ENCODE peak calls at places on chromosomes 3 and 15, in ten cellular contexts. T is left lung, G is MM.1S, E is astrocyte of the spinal cord, D is lower leg skin, B is cardiac fibroblast, I is fibroblast of villous mesenchyme, Y is astrocyte, V is left ventricle myocardium inferior, W is HFF-Myc. Q is an unnamed sample.

GRCh38 chr3:174844746-174845145 is 14.4 kb upstream of the NAALADL2 start:
- DNase-seq in V (no peak), D (no peak), Y (no peak), B (no peak), I (no peak), T (no peak), W (no peak), E (no peak), G (no peak), Q (no peak)

GRCh38 chr15:31365655-31366127 is 39.1 kb downstream of the KLF13 start:
- DNase-seq in D (peak; percentile 96), I (peak; percentile 97), B (peak; percentile 93), W (peak; percentile 35), G (no peak), Y (peak; percentile 38), T (peak; percentile 96), V (peak; percentile 97), E (peak; percentile 75), Q (peak; percentile 95)

GRCh38 chr3:16790432-16791379 is 94.0 kb upstream of the PLCL2 start:
- DNase-seq in V (no peak), Y (no peak), I (no peak), E (no peak), B (no peak), T (no peak), W (no peak), D (no peak), G (no peak), Q (no peak)

GRCh38 chr3:111285691-111286090 is 214.1 kb downstream of the NECTIN3 start:
- DNase-seq in B (no peak), I (no peak), W (no peak), V (no peak), Y (no peak), D (no peak), G (no peak), T (no peak), E (no peak), Q (no peak)

GRCh38 chr3:156665296-156665695 is 9.1 kb upstream of the TIPARP start:
- DNase-seq in B (peak; percentile 83), Y (peak; percentile 38), E (no peak), T (no peak), I (peak; percentile 92), D (no peak), G (no peak), W (no peak), V (no peak), Q (peak; percentile 86)

GRCh38 chr3:192122832-192123594 is 604.3 kb downstream of the FGF12 start:
- DNase-seq in E (peak; percentile 6), I (no peak), Y (peak; percentile 1), W (no peak), V (no peak), D (no peak), G (no peak), B (peak; percentile 4), T (no peak), Q (no peak)

GRCh38 chr15:69957175-69957574 is 140.5 kb downstream of the TLE3 start:
- DNase-seq in V (no peak), G (no peak), D (no peak), W (no peak), E (no peak), Y (no peak), B (no peak), I (peak; percentile 3), T (no peak), Q (peak; percentile 11)

GRCh38 chr3:67522081-67522480 is 132.3 kb downstream of the SUCLG2 start:
- DNase-seq in G (no peak), E (no peak), D (no peak), V (no peak), B (no peak), W (no peak), T (no peak), Y (no peak), I (no peak), Q (no peak)

GRCh38 chr3:52021869-52022268 is 26.2 kb upstream of the RPL29 start:
- DNase-seq in V (peak; percentile 81), Y (no peak), W (no peak), B (no peak), G (no peak), E (no peak), I (no peak), D (no peak), T (peak; percentile 58), Q (no peak)

GRCh38 chr15:52805351-52806283 is 15.5 kb upstream of the ONECUT1 start:
- DNase-seq in G (no peak), D (no peak), W (no peak), T (no peak), Y (no peak), E (no peak), B (no peak), V (no peak), I (no peak), Q (no peak)

GRCh38 chr3:16254933-16255725 is 9.6 kb downstream of the DPH3 start:
- DNase-seq in I (no peak), B (no peak), W (no peak), T (no peak), G (no peak), D (no peak), Y (no peak), E (no peak), V (no peak), Q (no peak)

GRCh38 chr3:27712136-27713065 is 9.7 kb downstream of the EOMES start:
- DNase-seq in Y (peak; percentile 50), D (peak; percentile 68), I (peak; percentile 77), V (peak; percentile 67), T (peak; percentile 91), B (peak; percentile 88), E (peak; percentile 78), W (peak; percentile 30), G (peak; percentile 78), Q (peak; percentile 90)

GRCh38 chr3:72118593-72118992 is 333.6 kb upstream of the PROK2 start:
- DNase-seq in V (no peak), I (no peak), D (no peak), W (no peak), B (no peak), G (no peak), T (no peak), Y (no peak), E (no peak), Q (no peak)

GRCh38 chr15:29093065-29093435 is 176.6 kb downstream of the NSMCE3 start:
- DNase-seq in B (no peak), T (peak; percentile 61), Y (no peak), D (no peak), W (no peak), I (no peak), G (no peak), E (no peak), V (no peak), Q (no peak)

GRCh38 chr3:98574157-98574556 is 19.3 kb downstream of the CPOX start:
- DNase-seq in B (no peak), D (no peak), G (no peak), W (no peak), T (no peak), Y (no peak), V (no peak), I (no peak), E (no peak), Q (no peak)

DNA sequence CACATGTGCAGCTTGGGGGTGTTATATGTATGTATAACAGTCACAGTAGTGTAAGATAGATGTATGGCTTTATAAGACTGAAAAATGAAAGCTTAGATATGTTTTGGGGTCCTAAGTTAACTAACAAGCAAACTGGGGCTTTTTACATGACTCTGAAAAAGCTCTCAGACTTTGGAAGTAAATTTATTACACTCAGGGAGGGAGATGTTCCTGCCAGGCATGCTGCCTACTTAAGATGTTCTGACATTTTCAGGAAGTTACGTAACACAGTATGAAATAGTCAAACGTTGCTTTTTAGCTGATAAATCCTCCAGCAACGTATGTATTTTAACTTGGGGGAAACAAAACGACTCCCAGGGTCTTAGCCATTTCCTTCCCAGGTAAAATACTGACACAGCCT is 1.7 kb upstream of the IFT57 start:
- DNase-seq in E (no peak), B (peak; percentile 65), T (no peak), D (no peak), Y (no peak), G (no peak), W (no peak), V (no peak), I (peak; percentile 67), Q (peak; percentile 67)
- H3K4me3 ChIP-seq in E (no peak overlapping the region), B (no peak overlapping the region), T (no peak overlapping the region), D (no peak overlapping the region), Y (no peak overlapping the region), G (no peak overlapping the region), W (no peak overlapping the region), V (no peak overlapping the region), I (no peak overlapping the region), Q (no peak overlapping the region)

DNA sequence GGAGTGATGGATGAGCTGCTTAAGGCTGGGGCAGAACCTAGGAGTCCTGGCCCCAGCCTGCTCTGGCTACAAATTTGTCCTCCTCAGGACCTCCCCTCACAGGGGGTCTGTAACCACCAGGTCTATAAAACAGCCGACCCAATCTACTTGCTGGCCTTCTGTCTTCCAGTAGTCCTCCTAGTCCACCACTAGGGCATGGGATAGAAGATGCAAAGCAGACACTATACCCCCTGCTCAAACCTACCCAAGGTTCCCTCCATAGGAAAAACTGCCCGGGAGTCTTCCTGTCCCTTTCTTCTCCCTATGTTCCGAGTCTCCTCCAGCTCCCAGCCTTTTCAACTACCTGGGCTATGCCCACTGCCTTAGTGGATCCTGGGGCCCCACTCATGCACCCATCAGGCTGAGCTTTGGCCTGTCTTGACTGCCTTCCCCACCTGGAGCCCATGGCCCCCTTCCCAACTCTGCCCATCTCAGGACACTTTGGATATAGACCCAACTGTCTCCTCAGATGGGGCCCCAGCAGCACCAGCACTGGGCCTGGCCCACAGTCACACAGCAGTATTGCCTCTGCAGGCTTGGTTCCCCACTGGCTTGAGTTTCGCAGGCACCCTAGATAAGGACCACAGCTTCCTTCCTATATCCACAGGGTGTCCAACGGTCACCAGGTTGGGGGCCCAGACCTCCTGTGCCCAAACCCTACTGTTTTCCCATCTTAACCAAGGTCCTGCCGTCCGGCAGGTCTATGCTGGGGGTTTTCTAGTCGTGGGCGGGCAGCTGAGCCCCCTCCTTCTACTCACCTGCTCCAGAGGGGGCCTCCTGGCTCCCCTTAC is 1.1 kb downstream of the HYAL3 start:
- DNase-seq in B (no peak), G (no peak), V (peak; percentile 16), Y (no peak), D (no peak), T (no peak), E (no peak), I (no peak), W (no peak), Q (peak; percentile 26)
- TF ChIP-seq CTCF in B (peak; percentile 31), G (no peak), V (peak; percentile 21), Y (peak; percentile 13), D (no peak), T (no peak), E (peak; percentile 26), I (peak; percentile 21), W (peak; percentile 7), Q (peak; percentile 42)

GRCh38 chr15:48573780-48574179 is 71.7 kb downstream of the FBN1 start:
- DNase-seq in D (no peak), W (no peak), E (no peak), T (no peak), Y (no peak), I (no peak), B (no peak), G (no peak), V (no peak), Q (no peak)
- H3K4me3 ChIP-seq in D (no peak overlapping the region), W (no peak overlapping the region), E (no peak overlapping the region), T (no peak overlapping the region), Y (no peak overlapping the region), I (no peak overlapping the region), B (no peak overlapping the region), G (no peak overlapping the region), V (no peak overlapping the region), Q (no peak overlapping the region)

DNA sequence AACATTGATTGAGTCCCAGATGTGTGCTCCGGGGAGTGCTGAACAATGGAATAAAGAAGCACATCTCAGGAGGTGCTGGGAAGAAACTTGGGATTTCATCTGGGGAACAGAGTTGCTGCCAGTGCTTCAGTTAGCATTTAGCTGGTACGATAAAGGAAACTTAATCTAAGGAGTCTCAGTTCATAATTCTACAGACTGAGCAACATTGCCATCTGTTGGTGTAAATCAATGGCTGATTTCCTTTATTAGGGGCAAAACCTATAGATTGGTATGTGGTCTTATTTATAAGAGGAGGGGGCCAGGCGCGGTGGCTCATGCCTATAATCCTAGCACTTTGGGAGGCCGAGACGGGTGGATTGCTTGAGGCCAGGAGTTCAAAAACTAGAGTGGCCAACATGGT is 8.9 kb downstream of the MKRN2OS start:
- DNase-seq in D (no peak), B (peak; percentile 31), Y (no peak), V (no peak), T (no peak), E (peak; percentile 24), W (no peak), I (peak; percentile 51), G (no peak), Q (peak; percentile 62)
- TF ChIP-seq CTCF in D (no peak), B (peak; percentile 22), Y (peak; percentile 9), V (peak; percentile 42), T (no peak), E (peak; percentile 36), W (no peak), I (peak; percentile 50), G (no peak), Q (peak; percentile 59)

Q was measured in choroid plexus epithelial cell.